ENCODE peak calls at places on chromosomes 4 and X, in eight cellular contexts. One of them, this sample, is unnamed.

GRCh38 chr4:176762661-176763308 is 29.9 kb downstream of the VEGFC start:
- ATAC-seq in RWPE2: no peak
- ATAC-seq in CD4-positive, CD25-positive, alpha-beta regulatory T cell: no peak
- ATAC-seq in HepG2: no peak
- ATAC-seq in heart left ventricle: no peak
- ATAC-seq in pancreas: no peak
- ATAC-seq in CD8-positive, alpha-beta T cell: no peak
- ATAC-seq in psoas muscle: peak; percentile 46
- ATAC-seq in this sample: no peak

GRCh38 chr4:95505149-95505548 is 43.6 kb downstream of the UNC5C start:
- ATAC-seq in RWPE2: no peak
- ATAC-seq in CD4-positive, CD25-positive, alpha-beta regulatory T cell: no peak
- ATAC-seq in HepG2: no peak
- ATAC-seq in heart left ventricle: peak; percentile 85
- ATAC-seq in pancreas: no peak
- ATAC-seq in CD8-positive, alpha-beta T cell: no peak
- ATAC-seq in psoas muscle: no peak
- ATAC-seq in this sample: no peak

GRCh38 chr4:71487324-71487677 is 148.5 kb downstream of the SLC4A4 start:
- ATAC-seq in RWPE2: no peak
- ATAC-seq in CD4-positive, CD25-positive, alpha-beta regulatory T cell: no peak
- ATAC-seq in HepG2: no peak
- ATAC-seq in heart left ventricle: peak; percentile 83
- ATAC-seq in pancreas: peak; percentile 72
- ATAC-seq in CD8-positive, alpha-beta T cell: no peak
- ATAC-seq in psoas muscle: peak; percentile 66
- ATAC-seq in this sample: no peak

GRCh38 chr4:72467633-72468032 is 101.4 kb downstream of the ADAMTS3 start:
- ATAC-seq in RWPE2: no peak
- ATAC-seq in CD4-positive, CD25-positive, alpha-beta regulatory T cell: no peak
- ATAC-seq in HepG2: no peak
- ATAC-seq in heart left ventricle: no peak
- ATAC-seq in pancreas: no peak
- ATAC-seq in CD8-positive, alpha-beta T cell: no peak
- ATAC-seq in psoas muscle: no peak
- ATAC-seq in this sample: no peak

GRCh38 chr4:26410385-26411293 is 79.6 kb downstream of the CCKAR start:
- ATAC-seq in RWPE2: peak; percentile 64
- ATAC-seq in CD4-positive, CD25-positive, alpha-beta regulatory T cell: no peak
- ATAC-seq in HepG2: peak; percentile 60
- ATAC-seq in heart left ventricle: peak; percentile 66
- ATAC-seq in pancreas: no peak
- ATAC-seq in CD8-positive, alpha-beta T cell: no peak
- ATAC-seq in psoas muscle: peak; percentile 69
- ATAC-seq in this sample: peak; percentile 39

GRCh38 chr4:16667464-16667863 is 231.0 kb downstream of the LDB2 start:
- ATAC-seq in RWPE2: peak; percentile 97
- ATAC-seq in CD4-positive, CD25-positive, alpha-beta regulatory T cell: no peak
- ATAC-seq in HepG2: no peak
- ATAC-seq in heart left ventricle: no peak
- ATAC-seq in pancreas: no peak
- ATAC-seq in CD8-positive, alpha-beta T cell: no peak
- ATAC-seq in psoas muscle: no peak
- ATAC-seq in this sample: no peak

GRCh38 chr4:180100433-180101344 is 2142.5 kb upstream of the TENM3 start:
- ATAC-seq in RWPE2: no peak
- ATAC-seq in CD4-positive, CD25-positive, alpha-beta regulatory T cell: no peak
- ATAC-seq in HepG2: no peak
- ATAC-seq in heart left ventricle: no peak
- ATAC-seq in pancreas: no peak
- ATAC-seq in CD8-positive, alpha-beta T cell: no peak
- ATAC-seq in psoas muscle: no peak
- ATAC-seq in this sample: no peak

GRCh38 chr4:6857009-6857882 is 52.4 kb upstream of the TBC1D14 start:
- ATAC-seq in RWPE2: no peak
- ATAC-seq in CD4-positive, CD25-positive, alpha-beta regulatory T cell: no peak
- ATAC-seq in HepG2: peak; percentile 49
- ATAC-seq in heart left ventricle: peak; percentile 16
- ATAC-seq in pancreas: no peak
- ATAC-seq in CD8-positive, alpha-beta T cell: no peak
- ATAC-seq in psoas muscle: peak; percentile 33
- ATAC-seq in this sample: peak; percentile 57

GRCh38 chr4:163693211-163693610 is 198.7 kb downstream of the TMA16 start:
- ATAC-seq in RWPE2: peak; percentile 4
- ATAC-seq in CD4-positive, CD25-positive, alpha-beta regulatory T cell: no peak
- ATAC-seq in HepG2: no peak
- ATAC-seq in heart left ventricle: no peak
- ATAC-seq in pancreas: no peak
- ATAC-seq in CD8-positive, alpha-beta T cell: no peak
- ATAC-seq in psoas muscle: no peak
- ATAC-seq in this sample: no peak

GRCh38 chr4:163915896-163916295 is 421.4 kb downstream of the TMA16 start:
- ATAC-seq in RWPE2: no peak
- ATAC-seq in CD4-positive, CD25-positive, alpha-beta regulatory T cell: no peak
- ATAC-seq in HepG2: no peak
- ATAC-seq in heart left ventricle: no peak
- ATAC-seq in pancreas: no peak
- ATAC-seq in CD8-positive, alpha-beta T cell: no peak
- ATAC-seq in psoas muscle: no peak
- ATAC-seq in this sample: no peak

GRCh38 chr4:24103434-24104168 is 213.8 kb upstream of the PPARGC1A start:
- ATAC-seq in RWPE2: no peak
- ATAC-seq in CD4-positive, CD25-positive, alpha-beta regulatory T cell: no peak
- ATAC-seq in HepG2: no peak
- ATAC-seq in heart left ventricle: peak; percentile 85
- ATAC-seq in pancreas: no peak
- ATAC-seq in CD8-positive, alpha-beta T cell: no peak
- ATAC-seq in psoas muscle: peak; percentile 65
- ATAC-seq in this sample: no peak

GRCh38 chr4:86688026-86688425 is 93.9 kb downstream of the PTPN13 start:
- ATAC-seq in RWPE2: peak; percentile 44
- ATAC-seq in CD4-positive, CD25-positive, alpha-beta regulatory T cell: no peak
- ATAC-seq in HepG2: no peak
- ATAC-seq in heart left ventricle: no peak
- ATAC-seq in pancreas: no peak
- ATAC-seq in CD8-positive, alpha-beta T cell: no peak
- ATAC-seq in psoas muscle: no peak
- ATAC-seq in this sample: no peak

GRCh38 chr4:48931459-48931858 is 24.9 kb upstream of the OCIAD2 start:
- ATAC-seq in RWPE2: no peak
- ATAC-seq in CD4-positive, CD25-positive, alpha-beta regulatory T cell: no peak
- ATAC-seq in HepG2: peak; percentile 71
- ATAC-seq in heart left ventricle: no peak
- ATAC-seq in pancreas: no peak
- ATAC-seq in CD8-positive, alpha-beta T cell: no peak
- ATAC-seq in psoas muscle: no peak
- ATAC-seq in this sample: no peak

GRCh38 chr4:81519856-81520255 is 48.1 kb upstream of the RASGEF1B start:
- ATAC-seq in RWPE2: no peak
- ATAC-seq in CD4-positive, CD25-positive, alpha-beta regulatory T cell: no peak
- ATAC-seq in HepG2: no peak
- ATAC-seq in heart left ventricle: no peak
- ATAC-seq in pancreas: no peak
- ATAC-seq in CD8-positive, alpha-beta T cell: no peak
- ATAC-seq in psoas muscle: no peak
- ATAC-seq in this sample: no peak

GRCh38 chr4:57071340-57071739 is 38.8 kb downstream of the IGFBP7 start:
- ATAC-seq in RWPE2: peak; percentile 47
- ATAC-seq in CD4-positive, CD25-positive, alpha-beta regulatory T cell: no peak
- ATAC-seq in HepG2: no peak
- ATAC-seq in heart left ventricle: peak; percentile 80
- ATAC-seq in pancreas: no peak
- ATAC-seq in CD8-positive, alpha-beta T cell: no peak
- ATAC-seq in psoas muscle: peak; percentile 65
- ATAC-seq in this sample: peak; percentile 82

GRCh38 chr4:153528705-153529493 is 62.7 kb downstream of the TMEM131L start:
- ATAC-seq in RWPE2: no peak
- ATAC-seq in CD4-positive, CD25-positive, alpha-beta regulatory T cell: no peak
- ATAC-seq in HepG2: no peak
- ATAC-seq in heart left ventricle: no peak
- ATAC-seq in pancreas: no peak
- ATAC-seq in CD8-positive, alpha-beta T cell: peak; percentile 21
- ATAC-seq in psoas muscle: no peak
- ATAC-seq in this sample: no peak

GRCh38 chr4:94177822-94178221 is 29.8 kb upstream of the SMARCAD1 start:
- ATAC-seq in RWPE2: no peak
- ATAC-seq in CD4-positive, CD25-positive, alpha-beta regulatory T cell: no peak
- ATAC-seq in HepG2: no peak
- ATAC-seq in heart left ventricle: no peak
- ATAC-seq in pancreas: no peak
- ATAC-seq in CD8-positive, alpha-beta T cell: no peak
- ATAC-seq in psoas muscle: no peak
- ATAC-seq in this sample: no peak

GRCh38 chrX:46710927-46711623 is 47.8 kb downstream of the SLC9A7 start:
- ATAC-seq in RWPE2: no peak
- ATAC-seq in CD4-positive, CD25-positive, alpha-beta regulatory T cell: no peak
- ATAC-seq in HepG2: no peak
- ATAC-seq in heart left ventricle: no peak
- ATAC-seq in pancreas: no peak
- ATAC-seq in CD8-positive, alpha-beta T cell: no peak
- ATAC-seq in psoas muscle: no peak
- ATAC-seq in this sample: no peak

GRCh38 chrX:21932277-21932996 is 8.1 kb upstream of the SMS start:
- ATAC-seq in RWPE2: peak; percentile 96
- ATAC-seq in CD4-positive, CD25-positive, alpha-beta regulatory T cell: no peak
- ATAC-seq in HepG2: peak; percentile 36
- ATAC-seq in heart left ventricle: peak; percentile 81
- ATAC-seq in pancreas: peak; percentile 35
- ATAC-seq in CD8-positive, alpha-beta T cell: no peak
- ATAC-seq in psoas muscle: peak; percentile 98
- ATAC-seq in this sample: peak; percentile 71

GRCh38 chrX:118347131-118347530 is 1.2 kb downstream of the WDR44 start:
- ATAC-seq in RWPE2: peak; percentile 37
- ATAC-seq in CD4-positive, CD25-positive, alpha-beta regulatory T cell: no peak
- ATAC-seq in HepG2: no peak
- ATAC-seq in heart left ventricle: no peak
- ATAC-seq in pancreas: no peak
- ATAC-seq in CD8-positive, alpha-beta T cell: no peak
- ATAC-seq in psoas muscle: no peak
- ATAC-seq in this sample: no peak

GRCh38 chrX:2829469-2830246 is 928 bp downstream of the GYG2 start:
- ATAC-seq in RWPE2: no peak
- ATAC-seq in CD4-positive, CD25-positive, alpha-beta regulatory T cell: no peak
- ATAC-seq in HepG2: peak; percentile 8
- ATAC-seq in heart left ventricle: no peak
- ATAC-seq in pancreas: peak; percentile 23
- ATAC-seq in CD8-positive, alpha-beta T cell: no peak
- ATAC-seq in psoas muscle: no peak
- ATAC-seq in this sample: no peak

GRCh38 chr4:1842339-1842895 is 13.5 kb downstream of the LETM1 start:
- ATAC-seq in RWPE2: no peak
- ATAC-seq in CD4-positive, CD25-positive, alpha-beta regulatory T cell: no peak
- ATAC-seq in HepG2: peak; percentile 44
- ATAC-seq in heart left ventricle: no peak
- ATAC-seq in pancreas: no peak
- ATAC-seq in CD8-positive, alpha-beta T cell: no peak
- ATAC-seq in psoas muscle: peak; percentile 29
- ATAC-seq in this sample: no peak

GRCh38 chr4:128606173-128606572 is 203.3 kb upstream of the JADE1 start:
- ATAC-seq in RWPE2: peak; percentile 65
- ATAC-seq in CD4-positive, CD25-positive, alpha-beta regulatory T cell: no peak
- ATAC-seq in HepG2: no peak
- ATAC-seq in heart left ventricle: no peak
- ATAC-seq in pancreas: no peak
- ATAC-seq in CD8-positive, alpha-beta T cell: no peak
- ATAC-seq in psoas muscle: peak; percentile 94
- ATAC-seq in this sample: no peak

DNA sequence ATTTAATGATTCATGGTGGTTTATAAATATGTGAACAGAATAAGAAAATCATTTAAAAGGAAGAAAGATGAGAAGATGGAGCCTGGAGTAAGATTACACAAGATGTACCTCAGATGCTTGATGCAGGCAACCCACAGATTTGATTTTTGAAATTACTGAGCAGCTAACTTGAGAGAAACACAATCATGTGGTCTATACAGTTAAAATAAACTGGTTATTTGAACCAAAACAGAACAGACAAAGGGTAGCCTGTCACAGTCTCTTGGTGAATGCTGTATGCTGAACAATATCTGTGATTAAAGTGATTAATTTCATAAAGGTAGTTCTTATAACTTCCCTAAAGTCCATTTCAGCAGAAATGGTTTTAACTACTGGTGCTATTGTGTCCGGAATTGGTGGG is 4.2 kb downstream of the PI4K2B start:
- ATAC-seq in RWPE2: no peak
- ATAC-seq in CD4-positive, CD25-positive, alpha-beta regulatory T cell: no peak
- ATAC-seq in HepG2: no peak
- ATAC-seq in heart left ventricle: no peak
- ATAC-seq in pancreas: no peak
- ATAC-seq in CD8-positive, alpha-beta T cell: no peak
- ATAC-seq in psoas muscle: no peak
- ATAC-seq in this sample: no peak
- H3K9me3 ChIP-seq in RWPE2: no peaks in the 10 kb centered on the region
- H3K9me3 ChIP-seq in CD4-positive, CD25-positive, alpha-beta regulatory T cell: no peaks in the 10 kb centered on the region
- H3K9me3 ChIP-seq in HepG2: no peaks in the 10 kb centered on the region
- H3K9me3 ChIP-seq in heart left ventricle: no peaks in the 10 kb centered on the region
- H3K9me3 ChIP-seq in pancreas: no peaks in the 10 kb centered on the region
- H3K9me3 ChIP-seq in CD8-positive, alpha-beta T cell: no peaks in the 10 kb centered on the region
- H3K9me3 ChIP-seq in psoas muscle: peaks cover 2% of the 10 kb centered on the region
- H3K9me3 ChIP-seq in this sample: no peaks in the 10 kb centered on the region

DNA sequence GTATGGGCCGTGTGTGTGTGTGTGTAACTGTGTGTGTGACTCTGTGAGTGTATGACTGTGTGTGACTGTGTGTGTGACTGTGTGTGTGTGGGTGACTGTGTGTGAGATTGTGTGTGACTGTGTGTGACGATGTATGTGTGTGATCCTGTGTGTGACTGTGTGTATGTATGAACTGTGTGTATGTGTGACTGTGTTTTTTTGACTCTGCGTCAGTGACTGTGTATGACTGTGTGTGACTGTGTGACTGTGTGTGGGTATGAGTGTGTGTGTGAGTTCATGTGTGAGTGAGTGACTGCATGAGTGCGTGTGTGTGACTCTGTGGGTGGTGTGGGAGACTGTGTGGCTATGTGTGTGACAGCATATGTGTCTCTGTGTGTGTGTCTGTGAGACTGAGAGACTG is 81.8 kb downstream of the ZNF718 start:
- ATAC-seq in RWPE2: no peak
- ATAC-seq in CD4-positive, CD25-positive, alpha-beta regulatory T cell: no peak
- ATAC-seq in HepG2: no peak
- ATAC-seq in heart left ventricle: no peak
- ATAC-seq in pancreas: no peak
- ATAC-seq in CD8-positive, alpha-beta T cell: no peak
- ATAC-seq in psoas muscle: no peak
- ATAC-seq in this sample: no peak
- H3K9me3 ChIP-seq in RWPE2: peaks cover 10% of the 10 kb centered on the region
- H3K9me3 ChIP-seq in CD4-positive, CD25-positive, alpha-beta regulatory T cell: peaks cover 38% of the 10 kb centered on the region
- H3K9me3 ChIP-seq in HepG2: peaks cover 92% of the 10 kb centered on the region
- H3K9me3 ChIP-seq in heart left ventricle: no peaks in the 10 kb centered on the region
- H3K9me3 ChIP-seq in pancreas: no peaks in the 10 kb centered on the region
- H3K9me3 ChIP-seq in CD8-positive, alpha-beta T cell: peaks cover 9% of the 10 kb centered on the region
- H3K9me3 ChIP-seq in psoas muscle: peaks cover 27% of the 10 kb centered on the region
- H3K9me3 ChIP-seq in this sample: no peaks in the 10 kb centered on the region

GRCh38 chr4:187232201-187232600 is 508.5 kb upstream of the FAT1 start:
- ATAC-seq in RWPE2: peak; percentile 49
- ATAC-seq in CD4-positive, CD25-positive, alpha-beta regulatory T cell: no peak
- ATAC-seq in HepG2: no peak
- ATAC-seq in heart left ventricle: no peak
- ATAC-seq in pancreas: no peak
- ATAC-seq in CD8-positive, alpha-beta T cell: no peak
- ATAC-seq in psoas muscle: no peak
- ATAC-seq in this sample: no peak
- H3K9me3 ChIP-seq in RWPE2: no peaks in the 10 kb centered on the region
- H3K9me3 ChIP-seq in CD4-positive, CD25-positive, alpha-beta regulatory T cell: no peaks in the 10 kb centered on the region
- H3K9me3 ChIP-seq in HepG2: no peaks in the 10 kb centered on the region
- H3K9me3 ChIP-seq in heart left ventricle: no peaks in the 10 kb centered on the region
- H3K9me3 ChIP-seq in pancreas: no peaks in the 10 kb centered on the region
- H3K9me3 ChIP-seq in CD8-positive, alpha-beta T cell: no peaks in the 10 kb centered on the region
- H3K9me3 ChIP-seq in psoas muscle: no peaks in the 10 kb centered on the region
- H3K9me3 ChIP-seq in this sample: no peaks in the 10 kb centered on the region

GRCh38 chr4:85951-86350 is 32.8 kb downstream of the ZNF595 start:
- ATAC-seq in RWPE2: no peak
- ATAC-seq in CD4-positive, CD25-positive, alpha-beta regulatory T cell: no peak
- ATAC-seq in HepG2: no peak
- ATAC-seq in heart left ventricle: no peak
- ATAC-seq in pancreas: no peak
- ATAC-seq in CD8-positive, alpha-beta T cell: no peak
- ATAC-seq in psoas muscle: no peak
- ATAC-seq in this sample: no peak
- H3K9me3 ChIP-seq in RWPE2: peaks cover 64% of the 10 kb centered on the region
- H3K9me3 ChIP-seq in CD4-positive, CD25-positive, alpha-beta regulatory T cell: peaks cover 74% of the 10 kb centered on the region
- H3K9me3 ChIP-seq in HepG2: peaks cover 82% of the 10 kb centered on the region
- H3K9me3 ChIP-seq in heart left ventricle: peaks cover 3% of the 10 kb centered on the region
- H3K9me3 ChIP-seq in pancreas: peaks cover 15% of the 10 kb centered on the region
- H3K9me3 ChIP-seq in CD8-positive, alpha-beta T cell: peaks cover 43% of the 10 kb centered on the region
- H3K9me3 ChIP-seq in psoas muscle: peaks cover 100% of the 10 kb centered on the region
- H3K9me3 ChIP-seq in this sample: peaks cover 100% of the 10 kb centered on the region

This sample was measured in gastroesophageal sphincter.